ENCODE peak calls at places on chromosomes 11 and 22, in eight cellular contexts. One of them, this sample, is unnamed.
A peak's percentile ranks its signal among the peaks of the same experiment; 100 is the strongest.

GRCh38 chr11:117523680-117524079 is 196.0 kb downstream of the CEP164 start:
- DNase-seq in activated CD4-positive, alpha-beta T cell treated with anti-CD3 and anti-CD28 coated beads, Interleukin-2, amount 50 U/mL, for 24 hours: no peak
- DNase-seq in fibroblast of the conjunctiva: no peak
- DNase-seq in GM13977: no peak
- DNase-seq in cardiac muscle cell: no peak
- DNase-seq in A549: no peak
- DNase-seq in thoracic aorta: no peak
- DNase-seq in HTR-8/SVneo: peak; percentile 31
- DNase-seq in this sample: no peak

GRCh38 chr11:29025001-29025400 is 916.8 kb downstream of the METTL15 start:
- DNase-seq in A549: no peak
- DNase-seq in activated CD4-positive, alpha-beta T cell treated with anti-CD3 and anti-CD28 coated beads, Interleukin-2, amount 50 U/mL, for 24 hours: no peak
- DNase-seq in cardiac muscle cell: no peak
- DNase-seq in fibroblast of the conjunctiva: no peak
- DNase-seq in HTR-8/SVneo: no peak
- DNase-seq in thoracic aorta: no peak
- DNase-seq in GM13977: no peak
- DNase-seq in this sample: no peak

GRCh38 chr22:38398609-38399401 is 56.2 kb downstream of the KCNJ4 start:
- DNase-seq in activated CD4-positive, alpha-beta T cell treated with anti-CD3 and anti-CD28 coated beads, Interleukin-2, amount 50 U/mL, for 24 hours: peak; percentile 72
- DNase-seq in A549: peak; percentile 78
- DNase-seq in cardiac muscle cell: peak; percentile 93
- DNase-seq in fibroblast of the conjunctiva: peak; percentile 23
- DNase-seq in GM13977: peak; percentile 90
- DNase-seq in thoracic aorta: peak; percentile 32
- DNase-seq in HTR-8/SVneo: peak; percentile 43
- DNase-seq in this sample: peak; percentile 86

GRCh38 chr11:128929468-128929867 is 13.2 kb downstream of the TP53AIP1 start:
- DNase-seq in thoracic aorta: no peak
- DNase-seq in HTR-8/SVneo: no peak
- DNase-seq in fibroblast of the conjunctiva: no peak
- DNase-seq in GM13977: peak; percentile 62
- DNase-seq in activated CD4-positive, alpha-beta T cell treated with anti-CD3 and anti-CD28 coated beads, Interleukin-2, amount 50 U/mL, for 24 hours: no peak
- DNase-seq in cardiac muscle cell: no peak
- DNase-seq in A549: no peak
- DNase-seq in this sample: no peak

GRCh38 chr11:69656536-69657455 is 15.8 kb downstream of the CCND1 start:
- DNase-seq in cardiac muscle cell: no peak
- DNase-seq in fibroblast of the conjunctiva: no peak
- DNase-seq in activated CD4-positive, alpha-beta T cell treated with anti-CD3 and anti-CD28 coated beads, Interleukin-2, amount 50 U/mL, for 24 hours: no peak
- DNase-seq in GM13977: no peak
- DNase-seq in thoracic aorta: no peak
- DNase-seq in A549: no peak
- DNase-seq in HTR-8/SVneo: no peak
- DNase-seq in this sample: no peak

GRCh38 chr11:45889966-45890365 is 4.5 kb downstream of the MAPK8IP1 start:
- DNase-seq in A549: no peak
- DNase-seq in GM13977: no peak
- DNase-seq in thoracic aorta: no peak
- DNase-seq in HTR-8/SVneo: no peak
- DNase-seq in fibroblast of the conjunctiva: no peak
- DNase-seq in cardiac muscle cell: no peak
- DNase-seq in activated CD4-positive, alpha-beta T cell treated with anti-CD3 and anti-CD28 coated beads, Interleukin-2, amount 50 U/mL, for 24 hours: no peak
- DNase-seq in this sample: no peak

GRCh38 chr11:86460461-86461404 is 86.0 kb downstream of the CCDC81 start:
- DNase-seq in activated CD4-positive, alpha-beta T cell treated with anti-CD3 and anti-CD28 coated beads, Interleukin-2, amount 50 U/mL, for 24 hours: no peak
- DNase-seq in fibroblast of the conjunctiva: no peak
- DNase-seq in GM13977: no peak
- DNase-seq in thoracic aorta: no peak
- DNase-seq in HTR-8/SVneo: no peak
- DNase-seq in A549: no peak
- DNase-seq in cardiac muscle cell: no peak
- DNase-seq in this sample: no peak

GRCh38 chr11:1303196-1303821 is 6.1 kb downstream of the TOLLIP start:
- DNase-seq in cardiac muscle cell: no peak
- DNase-seq in fibroblast of the conjunctiva: no peak
- DNase-seq in activated CD4-positive, alpha-beta T cell treated with anti-CD3 and anti-CD28 coated beads, Interleukin-2, amount 50 U/mL, for 24 hours: no peak
- DNase-seq in thoracic aorta: no peak
- DNase-seq in A549: peak; percentile 66
- DNase-seq in GM13977: peak; percentile 18
- DNase-seq in HTR-8/SVneo: no peak
- DNase-seq in this sample: no peak

GRCh38 chr11:27300974-27301373 is 62.0 kb downstream of the CCDC34 start:
- DNase-seq in thoracic aorta: no peak
- DNase-seq in GM13977: no peak
- DNase-seq in fibroblast of the conjunctiva: no peak
- DNase-seq in A549: no peak
- DNase-seq in HTR-8/SVneo: no peak
- DNase-seq in activated CD4-positive, alpha-beta T cell treated with anti-CD3 and anti-CD28 coated beads, Interleukin-2, amount 50 U/mL, for 24 hours: no peak
- DNase-seq in cardiac muscle cell: no peak
- DNase-seq in this sample: no peak

GRCh38 chr22:21702094-21702493 is 33.5 kb downstream of the YPEL1 start:
- DNase-seq in thoracic aorta: no peak
- DNase-seq in fibroblast of the conjunctiva: no peak
- DNase-seq in HTR-8/SVneo: no peak
- DNase-seq in A549: no peak
- DNase-seq in activated CD4-positive, alpha-beta T cell treated with anti-CD3 and anti-CD28 coated beads, Interleukin-2, amount 50 U/mL, for 24 hours: no peak
- DNase-seq in GM13977: no peak
- DNase-seq in cardiac muscle cell: no peak
- DNase-seq in this sample: no peak

GRCh38 chr11:128544625-128545024 is 42.7 kb downstream of the ETS1 start:
- DNase-seq in HTR-8/SVneo: no peak
- DNase-seq in thoracic aorta: no peak
- DNase-seq in GM13977: no peak
- DNase-seq in cardiac muscle cell: no peak
- DNase-seq in fibroblast of the conjunctiva: no peak
- DNase-seq in activated CD4-positive, alpha-beta T cell treated with anti-CD3 and anti-CD28 coated beads, Interleukin-2, amount 50 U/mL, for 24 hours: no peak
- DNase-seq in A549: no peak
- DNase-seq in this sample: no peak

GRCh38 chr22:38938221-38938620 is 19.2 kb upstream of the APOBEC3A start:
- DNase-seq in HTR-8/SVneo: no peak
- DNase-seq in A549: no peak
- DNase-seq in GM13977: no peak
- DNase-seq in cardiac muscle cell: no peak
- DNase-seq in activated CD4-positive, alpha-beta T cell treated with anti-CD3 and anti-CD28 coated beads, Interleukin-2, amount 50 U/mL, for 24 hours: no peak
- DNase-seq in fibroblast of the conjunctiva: no peak
- DNase-seq in thoracic aorta: no peak
- DNase-seq in this sample: no peak

GRCh38 chr11:94417386-94417987 is 16.3 kb upstream of the GPR83 start:
- DNase-seq in thoracic aorta: no peak
- DNase-seq in fibroblast of the conjunctiva: peak; percentile 41
- DNase-seq in GM13977: no peak
- DNase-seq in cardiac muscle cell: peak; percentile 11
- DNase-seq in A549: peak; percentile 28
- DNase-seq in activated CD4-positive, alpha-beta T cell treated with anti-CD3 and anti-CD28 coated beads, Interleukin-2, amount 50 U/mL, for 24 hours: no peak
- DNase-seq in HTR-8/SVneo: peak; percentile 23
- DNase-seq in this sample: no peak

GRCh38 chr22:33743756-33744155 is 176.5 kb downstream of the LARGE1 start:
- DNase-seq in A549: no peak
- DNase-seq in HTR-8/SVneo: no peak
- DNase-seq in fibroblast of the conjunctiva: no peak
- DNase-seq in activated CD4-positive, alpha-beta T cell treated with anti-CD3 and anti-CD28 coated beads, Interleukin-2, amount 50 U/mL, for 24 hours: no peak
- DNase-seq in GM13977: peak; percentile 27
- DNase-seq in cardiac muscle cell: no peak
- DNase-seq in thoracic aorta: no peak
- DNase-seq in this sample: no peak

GRCh38 chr22:17118342-17118741 is 2.8 kb downstream of the TMEM121B start:
- DNase-seq in thoracic aorta: no peak
- DNase-seq in activated CD4-positive, alpha-beta T cell treated with anti-CD3 and anti-CD28 coated beads, Interleukin-2, amount 50 U/mL, for 24 hours: no peak
- DNase-seq in cardiac muscle cell: no peak
- DNase-seq in GM13977: no peak
- DNase-seq in HTR-8/SVneo: no peak
- DNase-seq in fibroblast of the conjunctiva: no peak
- DNase-seq in A549: no peak
- DNase-seq in this sample: no peak

GRCh38 chr11:34512810-34513673 is 552 bp downstream of the ELF5 start:
- DNase-seq in fibroblast of the conjunctiva: peak; percentile 13
- DNase-seq in cardiac muscle cell: peak; percentile 56
- DNase-seq in HTR-8/SVneo: peak; percentile 64
- DNase-seq in thoracic aorta: no peak
- DNase-seq in activated CD4-positive, alpha-beta T cell treated with anti-CD3 and anti-CD28 coated beads, Interleukin-2, amount 50 U/mL, for 24 hours: peak; percentile 26
- DNase-seq in A549: peak; percentile 74
- DNase-seq in GM13977: peak; percentile 71
- DNase-seq in this sample: peak; percentile 31

GRCh38 chr11:73894725-73895335 is 18.0 kb downstream of the PAAF1 start:
- DNase-seq in GM13977: no peak
- DNase-seq in HTR-8/SVneo: no peak
- DNase-seq in cardiac muscle cell: no peak
- DNase-seq in A549: no peak
- DNase-seq in activated CD4-positive, alpha-beta T cell treated with anti-CD3 and anti-CD28 coated beads, Interleukin-2, amount 50 U/mL, for 24 hours: no peak
- DNase-seq in thoracic aorta: no peak
- DNase-seq in fibroblast of the conjunctiva: no peak
- DNase-seq in this sample: no peak

GRCh38 chr11:61962213-61963015 is 5.0 kb downstream of the FTH1 start:
- DNase-seq in thoracic aorta: no peak
- DNase-seq in cardiac muscle cell: no peak
- DNase-seq in HTR-8/SVneo: no peak
- DNase-seq in fibroblast of the conjunctiva: no peak
- DNase-seq in activated CD4-positive, alpha-beta T cell treated with anti-CD3 and anti-CD28 coated beads, Interleukin-2, amount 50 U/mL, for 24 hours: no peak
- DNase-seq in A549: peak; percentile 73
- DNase-seq in GM13977: no peak
- DNase-seq in this sample: no peak